ENCODE peak calls at places on chromosomes 4 and X, in eight cellular contexts. X is sciatic nerve, T is midbrain, A is GM18507, F is NCI-H1105 treated with DMSO at 0.1 percent for 48 hours, Z is M059J, Y is fibroblast of pulmonary artery, Q is HT1080. H is an unnamed sample.

GRCh38 chr4:24105183-24106039 is 215.6 kb upstream of the PPARGC1A start:
- DNase-seq in X (no peak), T (no peak), A (no peak), F (no peak), Z (peak; percentile 94), Y (peak; percentile 90), Q (peak; percentile 89), H (peak; percentile 13)

GRCh38 chr4:86033171-86033570 is 326.7 kb downstream of the MAPK10 start:
- DNase-seq in X (peak; percentile 61), T (peak; percentile 49), A (no peak), F (no peak), Z (peak; percentile 86), Y (peak; percentile 94), Q (peak; percentile 81), H (no peak)

GRCh38 chr4:38328963-38329729 is 334.9 kb upstream of the KLF3 start:
- DNase-seq in X (no peak), T (no peak), A (no peak), F (no peak), Z (no peak), Y (no peak), Q (no peak), H (no peak)

GRCh38 chr4:89111833-89112563 is 665 bp downstream of the TIGD2 start:
- DNase-seq in X (no peak), T (no peak), A (no peak), F (no peak), Z (peak; percentile 57), Y (peak; percentile 97), Q (peak; percentile 23), H (peak; percentile 72)

GRCh38 chr4:53005149-53005546 is 143.0 kb downstream of the RASL11B start:
- DNase-seq in X (no peak), T (no peak), A (no peak), F (no peak), Z (no peak), Y (no peak), Q (no peak), H (no peak)

GRCh38 chr4:118849867-118850812 is 14.2 kb upstream of the SEC24D start:
- DNase-seq in X (no peak), T (no peak), A (no peak), F (no peak), Z (peak; percentile 59), Y (peak; percentile 16), Q (peak; percentile 47), H (peak; percentile 66)

GRCh38 chr4:139933541-139933940 is 220.4 kb downstream of the MAML3 start:
- DNase-seq in X (no peak), T (no peak), A (no peak), F (no peak), Z (no peak), Y (no peak), Q (no peak), H (peak; percentile 37)

GRCh38 chrX:115413246-115413878 is 123.8 kb downstream of the LUZP4 start:
- DNase-seq in X (no peak), T (no peak), A (no peak), F (no peak), Z (peak; percentile 21), Y (peak; percentile 17), Q (peak; percentile 30), H (no peak)

GRCh38 chrX:85109235-85109634 is 105.6 kb downstream of the APOOL start:
- DNase-seq in X (no peak), T (no peak), A (no peak), F (no peak), Z (peak; percentile 20), Y (peak; percentile 12), Q (peak; percentile 14), H (peak; percentile 45)

GRCh38 chrX:150873616-150874015 is 24.9 kb downstream of the CD99L2 start:
- DNase-seq in X (no peak), T (no peak), A (no peak), F (no peak), Z (peak; percentile 57), Y (peak; percentile 25), Q (peak; percentile 66), H (peak; percentile 7)

GRCh38 chr4:168610911-168611530 is 114.2 kb downstream of the PALLD start:
- DNase-seq in X (no peak), T (no peak), A (no peak), F (no peak), Z (peak; percentile 31), Y (no peak), Q (no peak), H (no peak)

GRCh38 chr4:163382178-163382869 is 38.6 kb downstream of the NPY5R start:
- DNase-seq in X (no peak), T (no peak), A (no peak), F (no peak), Z (no peak), Y (no peak), Q (no peak), H (no peak)

GRCh38 chr4:147492761-147493160 is 11.9 kb downstream of the EDNRA start:
- DNase-seq in X (no peak), T (no peak), A (no peak), F (no peak), Z (peak; percentile 22), Y (peak; percentile 94), Q (no peak), H (no peak)

GRCh38 chrX:18677140-18677834 is 5.4 kb upstream of the RS1 start:
- DNase-seq in X (no peak), T (no peak), A (no peak), F (no peak), Z (no peak), Y (no peak), Q (no peak), H (no peak)

GRCh38 chrX:11533211-11533651 is 132.5 kb downstream of the ARHGAP6 start:
- DNase-seq in X (no peak), T (peak; percentile 60), A (peak; percentile 17), F (peak; percentile 86), Z (peak; percentile 80), Y (peak; percentile 85), Q (peak; percentile 57), H (peak; percentile 66)

GRCh38 chr4:156692016-156692415 is 279.6 kb downstream of the PDGFC start:
- DNase-seq in X (no peak), T (no peak), A (no peak), F (no peak), Z (no peak), Y (no peak), Q (no peak), H (peak; percentile 45)

GRCh38 chr4:3646280-3646679 is 114.1 kb upstream of the LRPAP1 start:
- DNase-seq in X (no peak), T (no peak), A (no peak), F (no peak), Z (no peak), Y (no peak), Q (no peak), H (no peak)

GRCh38 chr4:2804973-2805501 is 12.2 kb downstream of the SH3BP2 start:
- DNase-seq in X (no peak), T (no peak), A (no peak), F (no peak), Z (no peak), Y (no peak), Q (no peak), H (no peak)

GRCh38 chrX:122517781-122518180 is 666.3 kb upstream of the GRIA3 start:
- DNase-seq in X (no peak), T (no peak), A (no peak), F (no peak), Z (peak; percentile 70), Y (no peak), Q (no peak), H (no peak)

GRCh38 chr4:5863461-5864113 is 29.3 kb downstream of the CRMP1 start:
- DNase-seq in X (no peak), T (no peak), A (no peak), F (no peak), Z (peak; percentile 96), Y (peak; percentile 84), Q (peak; percentile 94), H (peak; percentile 4)

GRCh38 chrX:67892391-67892790 is 348.6 kb downstream of the AR start:
- DNase-seq in X (no peak), T (no peak), A (no peak), F (no peak), Z (no peak), Y (no peak), Q (peak; percentile 70), H (no peak)

GRCh38 chrX:107374116-107374515 is 75.3 kb upstream of the FRMPD3 start:
- DNase-seq in X (no peak), T (no peak), A (no peak), F (no peak), Z (no peak), Y (no peak), Q (no peak), H (peak; percentile 15)

GRCh38 chrX:17242470-17242869 is 132.5 kb upstream of the NHS start:
- DNase-seq in X (no peak), T (peak; percentile 38), A (no peak), F (peak; percentile 68), Z (peak; percentile 50), Y (peak; percentile 60), Q (peak; percentile 28), H (peak; percentile 19)

GRCh38 chr4:38106301-38106700 is 146.1 kb downstream of the PTTG2 start:
- DNase-seq in X (no peak), T (no peak), A (no peak), F (no peak), Z (no peak), Y (peak; percentile 87), Q (no peak), H (peak; percentile 40)

GRCh38 chr4:24229976-24230375 is 340.1 kb upstream of the PPARGC1A start:
- DNase-seq in X (no peak), T (no peak), A (no peak), F (no peak), Z (no peak), Y (no peak), Q (no peak), H (no peak)

GRCh38 chr4:189500970-189501369 is 439.7 kb upstream of the FRG1 start:
- DNase-seq in X (no peak), T (no peak), A (no peak), F (no peak), Z (no peak), Y (no peak), Q (no peak), H (no peak)

GRCh38 chr4:38482696-38483095 is 181.3 kb upstream of the KLF3 start:
- DNase-seq in X (no peak), T (no peak), A (no peak), F (no peak), Z (no peak), Y (no peak), Q (no peak), H (no peak)

GRCh38 chr4:151175204-151175603 is 75.8 kb downstream of the RPS3A start:
- DNase-seq in X (no peak), T (no peak), A (no peak), F (no peak), Z (no peak), Y (no peak), Q (no peak), H (no peak)

GRCh38 chrX:13876652-13877051 is 59.8 kb upstream of the GPM6B start:
- DNase-seq in X (no peak), T (no peak), A (no peak), F (no peak), Z (peak; percentile 44), Y (peak; percentile 46), Q (peak; percentile 72), H (no peak)

GRCh38 chr4:152398060-152398459 is 137.8 kb downstream of the FBXW7 start:
- DNase-seq in X (no peak), T (no peak), A (no peak), F (peak; percentile 7), Z (no peak), Y (peak; percentile 39), Q (no peak), H (no peak)

GRCh38 chr4:20287246-20287645 is 35.5 kb downstream of the SLIT2 start:
- DNase-seq in X (no peak), T (no peak), A (no peak), F (no peak), Z (no peak), Y (no peak), Q (peak; percentile 44), H (no peak)

GRCh38 chrX:109537324-109537665 is 651 bp downstream of the NXT2 start:
- DNase-seq in X (no peak), T (peak; percentile 65), A (no peak), F (no peak), Z (peak; percentile 60), Y (peak; percentile 87), Q (no peak), H (no peak)

GRCh38 chr4:171983935-171984805 is 171.0 kb downstream of the GALNTL6 start:
- DNase-seq in X (no peak), T (no peak), A (no peak), F (no peak), Z (no peak), Y (no peak), Q (peak; percentile 43), H (peak; percentile 96)

GRCh38 chr4:119149110-119149509 is 13.5 kb downstream of the MYOZ2 start:
- DNase-seq in X (no peak), T (no peak), A (no peak), F (no peak), Z (no peak), Y (peak; percentile 18), Q (no peak), H (no peak)

H was measured in mesendoderm.